ENCODE peak calls at places on chromosomes 13 and 19, in four cellular contexts. T is H1, B is HepG2, V is GM12878. S is an unnamed sample.

GRCh38 chr19:54449701-54450069 is 686 bp downstream of the LENG8 start:
- DNase-seq in B (no peak), V (no peak), T (no peak), S (no peak)

GRCh38 chr19:55486971-55487883 is 1.0 kb upstream of the SSC5D start:
- DNase-seq in T (peak; percentile 59), V (no peak), B (peak; percentile 23), S (no peak)

GRCh38 chr13:31200636-31200970 is 828 bp downstream of the B3GLCT start:
- DNase-seq in T (peak; percentile 59), B (peak; percentile 24), V (no peak), S (no peak)

GRCh38 chr13:43191561-43191960 is 168.2 kb downstream of the DNAJC15 start:
- DNase-seq in B (no peak), T (no peak), V (no peak), S (peak; percentile 22)

GRCh38 chr19:51977346-51977745 is 9.3 kb downstream of the ZNF350 start:
- DNase-seq in V (no peak), B (no peak), T (no peak), S (no peak)

GRCh38 chr13:112350300-112350699 is 25.9 kb upstream of the SPACA7 start:
- DNase-seq in T (no peak), B (no peak), V (no peak), S (no peak)

GRCh38 chr13:94641432-94641941 is 39.8 kb downstream of the GPR180 start:
- DNase-seq in B (no peak), V (no peak), T (no peak), S (no peak)

GRCh38 chr19:41968751-41969150 is 9.6 kb upstream of the RABAC1 start:
- DNase-seq in T (no peak), B (no peak), V (no peak), S (no peak)

GRCh38 chr13:31051999-31052398 is 109.7 kb downstream of the HSPH1 start:
- DNase-seq in B (no peak), T (no peak), V (no peak), S (peak; percentile 30)

GRCh38 chr19:8259922-8260247 is 48.3 kb downstream of the CD320 start:
- DNase-seq in B (no peak), T (no peak), V (no peak), S (no peak)

GRCh38 chr13:104871456-104871855 is 1664.0 kb downstream of the EFNB2 start:
- DNase-seq in B (no peak), T (no peak), V (no peak), S (no peak)

GRCh38 chr19:58577581-58578429 is 4.7 kb upstream of the MZF1 start:
- DNase-seq in T (no peak), B (no peak), V (no peak), S (no peak)

GRCh38 chr13:110712081-110712848 is 1.2 kb upstream of the ING1 start:
- DNase-seq in V (peak; percentile 82), T (peak; percentile 77), B (peak; percentile 81), S (peak; percentile 82)

GRCh38 chr13:29572575-29572974 is 22.9 kb downstream of the SLC7A1 start:
- DNase-seq in T (no peak), V (no peak), B (no peak), S (no peak)

GRCh38 chr13:24215732-24216131 is 55.2 kb downstream of the SPATA13 start:
- DNase-seq in V (no peak), B (no peak), T (no peak), S (no peak)

GRCh38 chr13:23469901-23470525 is 36.5 kb upstream of the SACS start:
- DNase-seq in B (no peak), V (no peak), T (no peak), S (no peak)

GRCh38 chr19:48596679-48597465 is 9.7 kb upstream of the SPACA4 start:
- DNase-seq in B (no peak), V (no peak), T (no peak), S (no peak)

GRCh38 chr19:49691243-49692101 is 556 bp downstream of the CPT1C start:
- DNase-seq in V (no peak), T (peak; percentile 84), B (no peak), S (no peak)
- TF ChIP-seq SUZ12 in V (no peak), T (no peak), B (no peak), S (no peak)

GRCh38 chr19:5395996-5396939 is 55.7 kb upstream of the PTPRS start:
- DNase-seq in V (no peak), B (no peak), T (no peak), S (no peak)
- TF ChIP-seq ZNF274 in V (no peak), B (no peak), T (no peak), S (no peak)

DNA sequence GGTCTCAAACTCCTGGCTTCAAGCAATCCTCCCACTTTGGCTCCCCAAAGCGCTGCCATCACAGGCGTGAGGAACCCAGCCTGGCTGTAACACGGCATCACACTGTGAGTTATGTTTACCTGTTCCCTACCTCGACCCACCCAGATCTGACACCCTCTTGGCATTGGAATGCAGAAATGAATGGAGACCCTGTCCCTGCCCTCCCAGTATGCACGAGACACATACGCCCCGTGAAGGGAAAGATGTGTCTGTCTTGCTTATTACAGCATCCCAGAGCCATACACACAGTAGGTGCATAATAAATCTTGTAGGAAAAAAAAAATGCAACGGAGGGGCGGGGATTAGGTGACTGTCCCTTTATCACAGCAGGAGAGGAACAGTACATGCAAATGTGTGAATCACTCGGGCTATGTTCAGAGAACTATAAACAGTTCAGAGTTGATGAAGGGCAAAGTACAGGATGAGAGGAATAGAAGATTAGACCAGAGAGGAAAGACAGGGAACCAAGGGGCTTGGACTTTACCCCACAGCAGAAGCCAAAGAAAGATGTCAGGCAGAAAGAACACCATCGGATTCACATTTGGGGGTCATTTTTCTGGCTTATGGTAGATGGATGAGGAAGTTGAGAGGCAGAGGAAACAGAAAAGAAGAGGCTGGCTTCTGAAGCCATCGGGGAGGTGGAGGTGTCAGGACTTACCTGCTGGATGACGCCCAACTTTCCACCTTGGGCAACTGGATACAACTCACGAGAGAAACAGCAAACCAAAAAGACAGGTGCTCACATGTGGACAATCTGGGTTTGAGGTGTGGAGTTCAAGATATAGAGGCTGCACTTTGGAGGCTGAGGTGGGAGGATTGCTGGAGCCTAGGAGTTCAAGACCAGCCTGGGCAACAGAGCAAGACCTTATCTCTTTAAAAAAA is 94.3 kb downstream of the INSR start:
- DNase-seq in T (no peak), V (no peak), B (peak; percentile 91), S (no peak)
- TF ChIP-seq SUZ12 in T (no peak), V (no peak), B (no peak), S (no peak)

GRCh38 chr19:35142531-35143230 is 374 bp upstream of the FXYD7 start:
- DNase-seq in B (no peak), T (peak; percentile 86), V (no peak), S (no peak)
- TF ChIP-seq ZNF274 in B (no peak), T (no peak), V (no peak), S (no peak)

DNA sequence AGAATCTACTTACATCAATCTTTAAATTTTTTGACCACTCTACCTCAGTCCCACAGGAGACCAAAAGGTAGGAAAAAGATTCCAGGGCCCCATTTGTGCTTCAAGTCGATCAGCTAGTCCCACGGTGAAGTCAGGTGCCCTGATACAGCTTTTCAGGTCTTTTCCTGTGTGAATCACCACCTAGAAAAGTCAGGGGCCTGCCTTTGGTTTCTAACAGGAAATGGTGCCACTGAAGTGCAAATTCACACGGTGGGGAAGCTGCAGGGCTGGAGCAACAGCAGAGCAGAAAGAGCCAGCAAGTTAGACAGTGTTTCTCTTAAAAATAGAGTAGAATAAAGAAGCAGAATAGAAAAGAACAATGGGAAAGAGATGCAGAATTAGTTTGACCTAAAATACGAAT is 107.5 kb downstream of the KLF12 start:
- DNase-seq in V (peak; percentile 71), B (no peak), T (peak; percentile 55), S (peak; percentile 74)
- TF ChIP-seq SUZ12 in V (no peak), B (no peak), T (no peak), S (no peak)